ENCODE peak calls at places on chromosomes 3 and 15, in six cellular contexts. C, T, G, F, R and Z are unnamed samples.
A peak's percentile ranks its signal among the peaks of the same experiment; 100 is the strongest.

GRCh38 chr3:157369712-157370447 is 66.8 kb upstream of the PTX3 start:
- DNase-seq in R (no peak), T (peak; percentile 98), G (no peak), C (no peak), F (no peak), Z (no peak)

GRCh38 chr3:119676020-119676419 is 1.2 kb downstream of the COX17 start:
- DNase-seq in F (no peak), G (no peak), R (no peak), C (no peak), T (no peak), Z (no peak)

GRCh38 chr15:95872366-95872771 is 458.1 kb upstream of the NR2F2 start:
- DNase-seq in T (no peak), F (no peak), C (no peak), R (no peak), G (peak; percentile 27), Z (no peak)

GRCh38 chr3:159760056-159760455 is 228.6 kb upstream of the IL12A start:
- DNase-seq in G (no peak), T (no peak), C (no peak), F (no peak), R (no peak), Z (no peak)

GRCh38 chr3:28250999-28251398 is 9.6 kb downstream of the CMC1 start:
- DNase-seq in F (no peak), C (no peak), R (no peak), G (no peak), T (no peak), Z (no peak)

GRCh38 chr3:66824450-66824849 is 173.7 kb upstream of the KBTBD8 start:
- DNase-seq in R (no peak), T (no peak), G (no peak), C (no peak), F (no peak), Z (no peak)

GRCh38 chr3:168062679-168063078 is 33.0 kb downstream of the GOLIM4 start:
- DNase-seq in G (no peak), C (no peak), R (no peak), F (no peak), T (no peak), Z (no peak)

GRCh38 chr15:88241060-88241459 is 15.5 kb downstream of the NTRK3 start:
- DNase-seq in T (no peak), G (no peak), F (no peak), R (no peak), C (no peak), Z (no peak)

GRCh38 chr15:101000271-101000681 is 81.1 kb downstream of the LRRK1 start:
- DNase-seq in R (peak; percentile 84), C (peak; percentile 18), G (peak; percentile 31), F (no peak), T (no peak), Z (peak; percentile 68)

GRCh38 chr3:51708216-51708845 is 1.5 kb downstream of the GRM2 start:
- DNase-seq in G (no peak), T (no peak), R (no peak), C (no peak), F (no peak), Z (no peak)

GRCh38 chr3:160665784-160666526 is 11.0 kb upstream of the ARL14 start:
- DNase-seq in G (peak; percentile 36), R (no peak), T (no peak), C (peak; percentile 87), F (no peak), Z (no peak)

GRCh38 chr15:69666441-69666882 is 213.8 kb downstream of the RPLP1 start:
- DNase-seq in T (no peak), G (no peak), C (no peak), R (no peak), F (no peak), Z (no peak)

GRCh38 chr3:191246628-191247027 is 47.6 kb downstream of the OSTN start:
- DNase-seq in F (peak; percentile 5), T (peak; percentile 63), R (no peak), C (peak; percentile 40), G (peak; percentile 29), Z (no peak)

GRCh38 chr15:80536231-80536630 is 132.0 kb downstream of the ARNT2 start:
- DNase-seq in G (no peak), F (no peak), T (no peak), R (no peak), C (no peak), Z (peak; percentile 74)

GRCh38 chr3:180036678-180037455 is at the start of gene PEX5L:
- DNase-seq in T (peak; percentile 60), F (no peak), C (no peak), R (peak; percentile 63), G (no peak), Z (no peak)

GRCh38 chr15:39287322-39288195 is 293.3 kb upstream of the THBS1 start:
- DNase-seq in C (no peak), R (no peak), F (no peak), G (no peak), T (peak; percentile 5), Z (no peak)

GRCh38 chr15:38564557-38565286 is at the start of gene RASGRP1:
- DNase-seq in F (peak; percentile 18), G (no peak), R (no peak), C (no peak), T (peak; percentile 63), Z (peak; percentile 89)

GRCh38 chr3:9399746-9400145 is 2.3 kb downstream of the SETD5 start:
- DNase-seq in F (no peak), G (peak; percentile 72), T (peak; percentile 85), C (peak; percentile 84), R (peak; percentile 64), Z (no peak)

GRCh38 chr15:69060744-69061143 is 46.2 kb downstream of the NOX5 start:
- DNase-seq in C (no peak), G (no peak), T (no peak), R (no peak), F (no peak), Z (no peak)

GRCh38 chr3:23763040-23763477 is 42.7 kb upstream of the UBE2E1 start:
- DNase-seq in F (no peak), R (no peak), G (no peak), T (no peak), C (no peak), Z (no peak)

GRCh38 chr3:73071952-73072351 is 10.5 kb downstream of the EBLN2 start:
- DNase-seq in T (no peak), G (no peak), R (no peak), F (no peak), C (no peak), Z (no peak)

GRCh38 chr15:35308802-35309201 is 223.7 kb upstream of the NANOGP8 start:
- DNase-seq in G (peak; percentile 94), R (no peak), F (no peak), T (no peak), C (peak; percentile 94), Z (no peak)

GRCh38 chr3:138862924-138863775 is 28.4 kb upstream of the PIK3CB start:
- DNase-seq in T (peak; percentile 50), F (peak; percentile 88), C (no peak), R (peak; percentile 56), G (no peak), Z (no peak)
- H3K4me3 ChIP-seq in T (no peak overlapping the region), F (peak overlapping the region; percentile 14), C (no peak overlapping the region), R (peak overlapping the region; percentile 13), G (no peak overlapping the region), Z (peak overlapping the region; percentile 22)

GRCh38 chr3:111681705-111682426 is 86.7 kb upstream of the ZBED2 start:
- DNase-seq in C (no peak), R (no peak), F (no peak), T (no peak), G (no peak), Z (no peak)

DNA sequence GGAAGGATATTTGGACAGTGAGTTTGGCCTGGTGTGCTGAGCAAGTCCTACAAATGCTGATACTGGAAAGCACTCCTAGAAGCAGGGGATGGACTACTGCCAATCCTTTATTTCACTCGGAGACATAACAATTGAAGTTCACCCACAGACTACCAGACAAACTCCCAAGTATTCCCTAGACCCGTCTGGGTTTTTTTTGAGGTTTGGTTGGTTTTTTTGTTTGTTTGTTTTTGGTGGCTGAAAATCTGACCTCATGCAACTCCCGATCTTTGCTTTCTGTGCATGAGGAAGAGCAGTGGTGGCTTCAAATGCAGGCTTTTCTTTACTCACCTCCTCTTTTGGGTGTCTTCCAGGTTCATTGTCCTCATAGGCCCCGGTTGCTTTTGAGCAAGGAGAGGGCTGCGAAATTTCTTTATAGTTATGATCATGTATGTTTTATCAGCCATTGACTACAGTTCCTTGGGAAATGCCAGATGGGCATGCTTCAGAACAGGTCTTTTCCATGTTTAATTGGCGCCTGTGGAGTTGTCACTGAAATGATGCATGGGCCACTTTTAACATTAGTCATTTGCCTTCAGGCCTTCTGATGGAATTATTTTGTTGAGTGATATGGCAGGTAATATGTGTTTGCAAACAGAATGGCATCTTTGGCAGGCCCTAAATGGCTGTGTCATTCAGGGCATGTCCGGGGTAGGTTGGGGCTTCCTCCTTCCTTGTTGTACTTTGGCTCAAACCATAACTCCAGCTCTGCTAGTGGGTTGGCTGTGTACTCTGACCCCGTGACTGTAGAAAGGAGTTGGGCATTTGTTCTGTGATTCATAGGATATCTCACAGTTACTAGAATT is 81.3 kb upstream of the ZBED2 start:
- DNase-seq in R (no peak), C (no peak), F (peak; percentile 22), T (no peak), G (no peak), Z (no peak)
- H3K4me3 ChIP-seq in R (no peak overlapping the region), C (no peak overlapping the region), F (peak overlapping the region; percentile 79), T (no peak overlapping the region), G (no peak overlapping the region), Z (no peak overlapping the region)

DNA sequence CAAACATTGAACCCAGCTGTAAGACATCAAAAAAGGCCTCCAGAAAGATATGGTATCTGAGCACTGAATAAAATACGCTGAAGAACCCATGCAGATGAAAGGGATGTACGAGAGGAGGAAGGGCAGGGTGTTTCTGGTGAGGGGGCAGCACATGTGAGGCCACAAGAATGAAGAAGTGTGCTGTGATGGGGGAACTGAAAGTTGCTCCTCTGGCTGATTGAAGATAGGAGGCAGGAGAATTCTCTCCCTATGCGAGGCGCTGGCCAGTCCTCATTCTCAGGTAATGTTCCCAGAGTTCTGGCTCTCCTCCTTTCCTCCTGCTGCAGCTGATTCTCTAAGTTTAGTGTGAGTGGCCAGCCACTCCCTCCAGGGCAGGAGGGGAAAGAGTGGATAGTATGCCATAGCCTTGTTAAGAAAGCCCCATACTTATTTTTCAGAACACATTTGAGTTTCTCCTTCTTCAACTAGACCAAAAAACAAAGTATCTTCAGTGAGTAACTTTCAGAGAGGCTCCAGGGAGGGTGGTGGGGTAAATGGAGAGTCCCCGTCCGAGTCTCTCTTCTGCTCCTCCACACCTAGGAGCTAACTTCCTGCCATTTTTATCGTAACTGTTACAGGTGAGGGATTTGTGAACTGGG is 26.9 kb upstream of the MYO1E start:
- DNase-seq in T (no peak), C (no peak), F (no peak), G (no peak), R (no peak), Z (no peak)
- H3K4me3 ChIP-seq in T (no peak overlapping the region), C (no peak overlapping the region), F (no peak overlapping the region), G (no peak overlapping the region), R (no peak overlapping the region), Z (no peak overlapping the region)

GRCh38 chr15:77083381-77084160 is 12.7 kb upstream of the TSPAN3 start:
- DNase-seq in F (peak; percentile 85), G (no peak), R (no peak), C (no peak), T (peak; percentile 94), Z (peak; percentile 91)
- H3K4me3 ChIP-seq in F (peak overlapping the region; percentile 29), G (no peak overlapping the region), R (no peak overlapping the region), C (no peak overlapping the region), T (no peak overlapping the region), Z (peak overlapping the region; percentile 40)

DNA sequence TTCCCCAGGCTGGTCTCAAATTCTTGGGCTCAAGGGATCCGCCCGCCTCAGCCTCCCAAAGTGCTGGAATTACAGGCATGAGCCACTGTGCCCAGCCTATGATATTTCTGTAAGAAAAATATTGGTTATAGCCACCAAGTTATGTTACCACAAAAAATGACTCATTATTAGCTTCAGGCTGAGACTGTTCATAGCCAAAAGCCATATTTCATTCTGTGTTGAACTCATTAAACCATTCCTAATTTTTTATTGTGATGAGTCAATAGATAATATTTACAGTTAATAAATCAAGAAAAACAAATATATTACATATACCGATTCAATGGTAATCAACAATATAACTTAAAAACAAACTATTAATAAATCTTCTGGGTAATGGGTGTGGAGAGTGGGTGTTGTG is 27.3 kb upstream of the SLC30A4 start:
- DNase-seq in T (no peak), R (no peak), G (peak; percentile 74), F (no peak), C (peak; percentile 58), Z (no peak)
- H3K4me3 ChIP-seq in T (no peak overlapping the region), R (no peak overlapping the region), G (no peak overlapping the region), F (no peak overlapping the region), C (no peak overlapping the region), Z (no peak overlapping the region)